ENCODE peak calls at places on chromosomes 7 and 10, in seven cellular contexts. V is transverse colon, B is stomach, Q is ovary, E is SK-N-SH, U is upper lobe of left lung, H is sigmoid colon. X is an unnamed sample.

GRCh38 chr7:127582361-127582760 is 3.0 kb downstream of the GCC1 start:
- DNase-seq in Q (peak), B (peak), U (no peak), H (peak), V (peak), E (no peak), X (no peak)

GRCh38 chr10:110498982-110499795 is 1.5 kb downstream of the DUSP5 start:
- DNase-seq in U (peak), Q (no peak), B (peak), V (peak), H (no peak), E (no peak), X (no peak)

GRCh38 chr10:104045151-104046089 is 40.3 kb downstream of the COL17A1 start:
- DNase-seq in U (peak), B (peak), V (no peak), H (no peak), E (peak), Q (no peak), X (peak)

GRCh38 chr10:7541137-7542087 is 125.4 kb downstream of the ITIH5 start:
- DNase-seq in H (peak), E (no peak), V (peak), U (no peak), B (no peak), Q (peak), X (peak)

GRCh38 chr10:73251683-73252444 is 580 bp downstream of the MRPS16 start:
- DNase-seq in E (peak), B (no peak), H (peak), Q (no peak), V (no peak), U (no peak), X (peak)

GRCh38 chr10:117736655-117737054 is 194.1 kb downstream of the EMX2 start:
- DNase-seq in B (no peak), V (no peak), H (no peak), Q (no peak), E (no peak), U (no peak), X (peak)

GRCh38 chr7:36141850-36142249 is 11.2 kb upstream of the EEPD1 start:
- DNase-seq in E (no peak), Q (no peak), V (no peak), U (no peak), B (no peak), H (no peak), X (no peak)

GRCh38 chr7:150388709-150389531 is 9.8 kb downstream of the ZNF775 start:
- DNase-seq in Q (peak), H (peak), E (no peak), B (peak), V (peak), U (peak), X (no peak)

GRCh38 chr10:74855439-74855838 is 29.0 kb downstream of the KAT6B start:
- DNase-seq in H (no peak), Q (no peak), B (no peak), U (no peak), V (no peak), E (no peak), X (no peak)

GRCh38 chr7:30041526-30042269 is 13.5 kb downstream of the PLEKHA8 start:
- DNase-seq in B (no peak), H (no peak), U (no peak), E (no peak), Q (no peak), V (no peak), X (no peak)

GRCh38 chr7:41188163-41189130 is 514.4 kb downstream of the INHBA start:
- DNase-seq in U (no peak), Q (no peak), B (no peak), E (no peak), H (no peak), V (no peak), X (no peak)

GRCh38 chr10:63523015-63523414 is 1.8 kb downstream of the REEP3 start:
- DNase-seq in B (no peak), U (no peak), V (no peak), E (no peak), H (no peak), Q (no peak), X (no peak)

GRCh38 chr10:52864459-52865106 is 92.0 kb upstream of the MBL2 start:
- DNase-seq in Q (no peak), B (no peak), U (no peak), V (no peak), H (no peak), E (no peak), X (peak)

GRCh38 chr10:48505394-48506112 is 99.3 kb downstream of the ARHGAP22 start:
- DNase-seq in V (no peak), Q (no peak), H (no peak), B (peak), U (no peak), E (no peak), X (no peak)

DNA sequence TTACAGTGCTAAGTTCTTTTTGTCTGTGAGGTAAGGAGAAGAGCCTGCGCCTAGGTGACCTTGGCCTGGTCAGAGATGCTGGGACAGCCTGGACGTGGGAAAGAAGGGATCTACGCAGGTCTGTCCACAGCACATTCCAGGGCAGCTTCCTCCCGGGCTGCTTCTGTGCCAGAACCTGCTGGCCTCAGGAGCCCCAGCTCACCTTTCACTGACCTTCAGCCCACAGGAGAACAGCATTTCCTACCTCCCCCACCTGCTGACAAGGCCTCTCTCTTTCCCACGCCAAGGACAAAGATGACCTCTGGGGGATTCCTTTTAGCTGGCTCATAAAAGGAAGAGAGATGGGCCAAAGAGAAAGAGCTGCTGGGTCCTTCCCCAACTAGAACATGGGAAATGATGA is 260.6 kb downstream of the KCNMA1 start:
- DNase-seq in V (no peak), U (no peak), E (no peak), H (no peak), B (no peak), Q (no peak), X (no peak)
- TF ChIP-seq EP300 in V (no peak), U (no peak), E (no peak), H (no peak), B (no peak), Q (no peak), X (no peak)

DNA sequence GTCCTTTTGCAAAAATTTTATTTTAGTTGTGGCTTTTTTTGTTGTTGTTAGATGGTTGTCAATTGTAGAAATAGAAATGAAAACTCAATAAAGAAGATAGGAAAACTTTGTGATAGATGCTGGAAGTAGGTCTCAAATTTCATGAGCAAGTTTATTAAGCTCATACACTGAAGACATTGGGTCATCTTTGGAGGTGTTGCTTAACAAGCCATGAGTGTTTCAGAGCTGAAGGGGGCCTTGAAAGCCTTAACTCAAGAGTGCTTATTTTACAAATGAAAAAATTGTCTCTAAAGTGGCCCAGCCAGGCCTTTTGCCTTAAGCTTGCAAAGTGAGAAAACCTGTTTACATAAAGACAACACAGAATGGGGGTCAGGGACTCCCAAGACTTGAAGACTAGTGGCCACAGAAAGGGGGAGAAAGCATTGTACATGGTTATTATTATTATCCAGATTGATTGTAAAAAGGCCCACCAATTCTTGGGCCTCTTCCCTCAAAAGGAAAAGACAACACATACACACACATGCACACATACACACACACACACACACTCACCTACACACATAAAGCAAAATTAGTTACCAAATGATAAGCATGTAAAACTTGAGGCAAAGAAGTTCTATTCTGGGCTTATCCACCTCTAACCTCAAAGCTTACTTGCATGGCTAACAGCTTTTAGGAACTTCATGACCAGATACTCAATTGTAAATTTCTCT is 49.7 kb upstream of the GLCCI1 start:
- DNase-seq in Q (no peak), E (no peak), U (peak), B (no peak), V (no peak), H (no peak), X (no peak)
- TF ChIP-seq EP300 in Q (no peak), E (no peak), U (no peak), B (no peak), V (no peak), H (no peak), X (no peak)

GRCh38 chr7:101450064-101450463 is 87.4 kb downstream of the COL26A1 start:
- DNase-seq in U (no peak), E (no peak), V (no peak), Q (no peak), B (no peak), H (no peak), X (no peak)

DNA sequence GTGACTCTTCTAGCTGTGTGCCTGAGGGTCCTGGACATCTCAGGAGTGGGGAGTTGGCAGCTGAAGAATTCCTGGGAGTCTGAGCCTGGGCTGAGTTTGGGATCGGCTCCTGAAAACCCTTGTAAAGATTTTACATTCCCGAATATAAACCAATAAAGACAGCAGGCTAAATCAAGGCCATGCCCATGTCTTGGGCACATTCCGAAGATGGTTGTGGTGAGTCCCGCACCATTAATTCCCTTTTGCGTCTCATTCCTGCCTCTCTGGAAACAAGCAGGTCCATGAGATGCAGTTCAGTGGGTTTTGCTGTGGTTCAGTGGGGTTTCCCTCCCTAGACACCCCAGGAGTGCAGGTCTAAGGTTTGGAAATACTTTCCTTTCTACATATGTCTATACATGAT is 90.9 kb downstream of the COL26A1 start:
- DNase-seq in H (no peak), Q (no peak), U (no peak), V (no peak), B (no peak), E (peak), X (no peak)
- TF ChIP-seq EP300 in H (no peak), Q (no peak), U (no peak), V (no peak), B (no peak), E (no peak), X (no peak)

DNA sequence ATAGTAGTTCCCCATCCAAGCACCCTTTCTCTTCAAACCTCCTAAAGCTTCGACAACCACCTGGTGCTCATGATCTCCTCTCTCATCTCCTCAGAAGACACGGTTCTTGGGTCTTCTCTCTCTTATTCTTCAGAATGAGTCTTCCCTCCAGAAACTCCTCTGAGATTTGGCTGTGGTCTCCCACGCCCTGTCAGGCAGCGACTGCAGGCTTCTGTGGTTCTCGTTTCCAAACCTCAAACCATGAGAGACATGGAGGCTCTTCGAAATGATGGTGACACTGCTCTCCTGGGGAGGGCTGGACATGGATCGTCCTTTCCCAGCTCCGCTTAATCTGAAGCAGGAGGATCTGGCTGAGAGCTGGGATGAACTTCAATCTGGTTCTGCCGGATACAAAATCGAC is 78.6 kb upstream of the PITRM1 start:
- DNase-seq in B (no peak), H (peak), E (no peak), U (no peak), V (no peak), Q (no peak), X (no peak)
- TF ChIP-seq EP300 in B (no peak), H (no peak), E (no peak), U (no peak), V (no peak), Q (no peak), X (no peak)

GRCh38 chr10:61010863-61011262 is 66.9 kb upstream of the RHOBTB1 start:
- DNase-seq in V (no peak), U (no peak), B (no peak), H (no peak), E (no peak), Q (no peak), X (no peak)
- TF ChIP-seq EP300 in V (no peak), U (no peak), B (no peak), H (no peak), E (no peak), Q (no peak), X (no peak)

GRCh38 chr10:102394079-102394800 is 1.3 kb upstream of the NFKB2 start:
- DNase-seq in V (peak), B (peak), Q (peak), H (peak), E (peak), U (peak), X (peak)
- TF ChIP-seq EP300 in V (peak), B (peak), Q (peak), H (peak), E (no peak), U (no peak), X (no peak)

DNA sequence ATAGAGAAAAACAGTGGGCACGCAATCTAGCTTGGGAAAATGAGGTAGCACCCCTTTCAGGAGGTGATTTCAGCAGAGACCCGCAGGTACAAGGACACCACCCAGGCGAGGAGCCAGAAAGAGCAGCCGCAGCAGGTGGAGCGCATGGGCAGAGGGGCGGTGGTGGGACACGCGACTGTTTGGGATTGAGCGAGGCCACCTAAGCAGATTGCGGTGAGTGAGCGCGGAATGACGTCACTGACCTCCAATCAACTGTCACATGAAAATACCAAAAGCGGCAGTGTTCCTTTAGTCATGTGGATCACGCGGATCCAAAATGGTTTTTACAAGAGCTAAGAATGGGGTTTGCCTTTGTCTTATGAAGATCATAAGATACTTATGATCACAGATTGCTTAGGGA is 40.2 kb upstream of the SLC26A3 start:
- DNase-seq in U (no peak), V (peak), B (no peak), Q (no peak), H (no peak), E (no peak), X (no peak)
- TF ChIP-seq EP300 in U (no peak), V (no peak), B (no peak), Q (no peak), H (no peak), E (no peak), X (no peak)

X was measured in A549.